ENCODE peak calls at places on chromosomes 11 and 22, in four cellular contexts. One of them, this sample, is unnamed.

GRCh38 chr11:96794152-96794551 is 404.3 kb downstream of the JRKL start:
- DNase-seq in HepG2: no peak
- DNase-seq in K562: no peak
- DNase-seq in HCT116: no peak
- DNase-seq in this sample: no peak

GRCh38 chr11:103700605-103701004 is 335.8 kb upstream of the DDI1 start:
- DNase-seq in HepG2: no peak
- DNase-seq in K562: no peak
- DNase-seq in HCT116: no peak
- DNase-seq in this sample: no peak

GRCh38 chr22:31400023-31400397 is 606 bp downstream of the DRG1 start:
- DNase-seq in HCT116: no peak
- DNase-seq in HepG2: no peak
- DNase-seq in K562: no peak
- DNase-seq in this sample: no peak

GRCh38 chr22:43510226-43511070 is 98.6 kb downstream of the MPPED1 start:
- DNase-seq in HCT116: no peak
- DNase-seq in K562: no peak
- DNase-seq in HepG2: no peak
- DNase-seq in this sample: no peak

GRCh38 chr11:64744544-64745218 is 739 bp upstream of the RASGRP2 start:
- DNase-seq in HepG2: no peak
- DNase-seq in HCT116: no peak
- DNase-seq in K562: peak; percentile 54
- DNase-seq in this sample: no peak

GRCh38 chr11:9787981-9788521 is 124.2 kb downstream of the SWAP70 start:
- DNase-seq in HepG2: no peak
- DNase-seq in K562: no peak
- DNase-seq in HCT116: no peak
- DNase-seq in this sample: no peak

GRCh38 chr11:32088117-32088941 is 2.5 kb upstream of the RCN1 start:
- DNase-seq in K562: peak; percentile 48
- DNase-seq in HepG2: no peak
- DNase-seq in HCT116: no peak
- DNase-seq in this sample: no peak

GRCh38 chr22:49291781-49292180 is 535.9 kb downstream of the BRD1 start:
- DNase-seq in HepG2: no peak
- DNase-seq in K562: no peak
- DNase-seq in HCT116: no peak
- DNase-seq in this sample: no peak

GRCh38 chr22:35608088-35608487 is 9.0 kb downstream of the MB start:
- DNase-seq in K562: no peak
- DNase-seq in HCT116: no peak
- DNase-seq in HepG2: no peak
- DNase-seq in this sample: no peak

GRCh38 chr11:19919050-19919561 is 206.5 kb downstream of the NAV2 start:
- DNase-seq in HepG2: no peak
- DNase-seq in HCT116: no peak
- DNase-seq in K562: no peak
- DNase-seq in this sample: peak; percentile 82

GRCh38 chr11:66607126-66607834 is 9.2 kb upstream of the RBM14 start:
- DNase-seq in K562: no peak
- DNase-seq in HepG2: peak; percentile 82
- DNase-seq in HCT116: no peak
- DNase-seq in this sample: no peak

GRCh38 chr11:17421781-17422180 is 33.3 kb upstream of the KCNJ11 start:
- DNase-seq in HCT116: no peak
- DNase-seq in K562: no peak
- DNase-seq in HepG2: no peak
- DNase-seq in this sample: no peak

DNA sequence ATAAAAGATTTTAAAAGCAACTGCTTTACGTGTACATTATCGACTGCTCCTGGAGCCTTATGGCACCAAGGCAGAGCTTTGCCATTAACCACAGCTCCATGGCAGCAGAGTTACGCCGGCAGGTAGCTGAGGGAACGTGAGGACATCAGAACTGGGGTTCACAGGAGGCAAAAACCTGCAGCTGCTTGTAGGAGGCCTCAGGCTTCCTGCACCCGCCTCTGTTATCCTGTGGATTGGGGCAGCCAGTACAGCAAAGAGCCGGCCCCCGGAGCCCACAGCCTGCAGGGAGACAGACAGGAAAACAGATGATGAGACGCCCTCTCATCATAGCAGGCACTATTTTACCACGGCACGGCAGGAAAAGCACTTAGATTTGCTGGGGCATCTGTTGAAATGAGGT is 870.2 kb downstream of the TBC1D22A start:
- DNase-seq in HepG2: no peak
- DNase-seq in K562: no peak
- DNase-seq in HCT116: no peak
- DNase-seq in this sample: no peak
- TF ChIP-seq SIN3A in HepG2: no peak
- TF ChIP-seq SIN3A in K562: no peak
- TF ChIP-seq SIN3A in HCT116: no peak
- TF ChIP-seq SIN3A in this sample: no peak

GRCh38 chr11:13897606-13898276 is 64.8 kb upstream of the SPON1 start:
- DNase-seq in HepG2: no peak
- DNase-seq in K562: no peak
- DNase-seq in HCT116: no peak
- DNase-seq in this sample: no peak
- H3K4me1 ChIP-seq in HepG2: no peaks in the 10 kb centered on the region
- H3K4me1 ChIP-seq in K562: no peaks in the 10 kb centered on the region
- H3K4me1 ChIP-seq in HCT116: no peaks in the 10 kb centered on the region
- H3K4me1 ChIP-seq in this sample: no peaks in the 10 kb centered on the region

DNA sequence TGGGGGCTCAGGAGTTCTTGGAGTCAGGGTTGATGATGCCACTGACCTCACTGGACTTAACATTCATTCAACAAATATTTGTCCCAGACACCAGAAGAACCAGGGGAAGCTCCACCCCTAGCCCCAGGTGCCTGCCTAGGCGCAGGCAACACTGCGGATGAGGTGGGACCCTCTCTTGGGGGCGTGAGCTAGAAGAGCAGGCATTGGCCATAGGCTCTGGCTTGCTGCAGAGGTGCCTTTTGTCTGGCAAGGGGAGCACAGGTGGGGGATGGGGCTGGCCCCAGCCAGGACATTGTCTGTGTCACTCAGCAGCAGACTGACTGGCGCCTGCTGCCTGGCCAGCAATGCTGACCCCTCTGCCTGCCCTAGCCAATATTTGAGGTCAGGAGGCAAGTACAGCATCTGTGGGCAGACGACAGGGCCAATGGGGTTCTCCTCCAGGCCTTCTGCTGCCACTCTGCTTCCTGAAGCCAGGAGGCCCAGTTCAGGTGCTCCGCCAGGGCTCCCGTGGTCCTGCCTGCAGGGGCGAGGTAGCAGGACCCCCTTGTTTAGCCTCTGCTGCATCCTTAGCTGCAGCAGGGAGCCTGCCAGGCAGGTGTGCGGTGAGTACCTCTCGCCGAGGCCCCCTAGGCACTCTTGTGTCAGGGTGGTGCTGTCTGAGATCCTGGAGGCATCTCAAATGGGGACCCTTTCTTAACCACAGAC is 4.0 kb downstream of the LINC01488 start:
- DNase-seq in HCT116: no peak
- DNase-seq in K562: no peak
- DNase-seq in HepG2: peak; percentile 90
- DNase-seq in this sample: no peak
- TF ChIP-seq TCF7L2 in HCT116: no peak
- TF ChIP-seq TCF7L2 in K562: no peak
- TF ChIP-seq TCF7L2 in HepG2: no peak
- TF ChIP-seq TCF7L2 in this sample: no peak

DNA sequence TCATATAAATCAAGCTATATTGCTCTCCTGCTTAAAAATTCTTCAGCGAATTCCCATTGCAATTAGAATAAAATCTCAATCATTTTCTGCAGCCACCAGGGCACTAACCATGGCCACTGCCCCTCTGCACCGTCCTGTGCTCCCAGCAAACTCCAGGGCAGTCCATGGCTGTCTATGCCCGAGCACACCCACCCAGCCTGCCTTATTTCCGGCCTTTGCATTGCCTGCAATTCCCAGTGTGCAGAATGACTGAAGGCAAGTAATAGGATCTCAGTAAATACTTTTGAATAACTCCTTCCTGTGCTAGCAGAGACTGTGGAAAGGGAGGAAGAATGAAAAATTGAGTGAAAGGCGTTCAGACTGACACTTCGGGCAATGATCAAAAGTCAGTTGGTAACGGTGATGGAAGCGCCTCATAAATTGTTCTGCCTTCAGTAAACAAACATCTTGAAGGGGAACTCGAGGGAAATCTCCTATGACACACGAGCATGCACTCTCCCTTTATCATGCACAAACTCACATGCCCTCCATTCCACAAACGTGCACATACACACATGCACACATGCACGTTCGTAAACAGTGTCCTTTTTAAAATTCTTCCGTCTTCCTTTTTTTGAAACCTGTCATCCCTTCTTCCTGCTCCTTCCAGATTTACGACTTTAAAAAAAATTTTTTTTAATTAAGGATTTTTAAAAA is 78.0 kb upstream of the TMEM45B start:
- DNase-seq in HCT116: no peak
- DNase-seq in HepG2: no peak
- DNase-seq in K562: no peak
- DNase-seq in this sample: no peak
- TF ChIP-seq SIN3A in HCT116: no peak
- TF ChIP-seq SIN3A in HepG2: no peak
- TF ChIP-seq SIN3A in K562: no peak
- TF ChIP-seq SIN3A in this sample: no peak

DNA sequence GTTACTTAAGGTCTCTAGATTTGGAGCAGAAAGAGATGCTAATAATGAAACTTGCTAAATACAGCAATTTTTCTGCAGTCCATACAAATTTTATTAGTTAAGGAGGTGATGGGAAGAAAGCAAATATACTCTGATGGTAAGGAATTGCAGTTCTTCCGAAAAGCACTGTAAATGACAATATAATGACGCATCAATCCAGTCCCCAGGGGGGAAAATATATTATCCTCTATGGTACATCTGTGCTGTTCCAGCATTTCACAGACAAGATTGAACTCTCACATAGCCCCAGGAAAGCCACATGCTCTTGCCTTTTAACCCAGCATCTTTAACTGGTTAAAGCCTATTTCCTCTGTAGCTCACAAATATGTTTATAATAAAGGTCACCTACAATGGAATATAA is 416.6 kb upstream of the CCDC90B start:
- DNase-seq in K562: no peak
- DNase-seq in HepG2: no peak
- DNase-seq in HCT116: no peak
- DNase-seq in this sample: no peak
- H3K4me1 ChIP-seq in K562: no peaks in the 10 kb centered on the region
- H3K4me1 ChIP-seq in HepG2: no peaks in the 10 kb centered on the region
- H3K4me1 ChIP-seq in HCT116: no peaks in the 10 kb centered on the region
- H3K4me1 ChIP-seq in this sample: no peaks in the 10 kb centered on the region

GRCh38 chr11:129694966-129695365 is 120.7 kb upstream of the TMEM45B start:
- DNase-seq in HCT116: no peak
- DNase-seq in HepG2: no peak
- DNase-seq in K562: no peak
- DNase-seq in this sample: no peak
- TF ChIP-seq TCF7L2 in HCT116: no peak
- TF ChIP-seq TCF7L2 in HepG2: no peak
- TF ChIP-seq TCF7L2 in K562: no peak
- TF ChIP-seq TCF7L2 in this sample: no peak

GRCh38 chr11:80595011-80595410 is 1154.2 kb upstream of the TENM4 start:
- DNase-seq in HCT116: no peak
- DNase-seq in K562: no peak
- DNase-seq in HepG2: peak; percentile 60
- DNase-seq in this sample: peak; percentile 25

GRCh38 chr11:80592546-80592945 is 1151.7 kb upstream of the TENM4 start:
- DNase-seq in HCT116: no peak
- DNase-seq in HepG2: no peak
- DNase-seq in K562: no peak
- DNase-seq in this sample: no peak

GRCh38 chr11:80596291-80596810 is 1155.5 kb upstream of the TENM4 start:
- DNase-seq in HepG2: no peak
- DNase-seq in HCT116: no peak
- DNase-seq in K562: no peak
- DNase-seq in this sample: no peak

GRCh38 chr11:80598905-80599304 is 1158.1 kb upstream of the TENM4 start:
- DNase-seq in HepG2: no peak
- DNase-seq in K562: no peak
- DNase-seq in HCT116: no peak
- DNase-seq in this sample: no peak

GRCh38 chr11:80593981-80594380 is 1153.2 kb upstream of the TENM4 start:
- DNase-seq in K562: no peak
- DNase-seq in HepG2: peak; percentile 28
- DNase-seq in HCT116: no peak
- DNase-seq in this sample: peak; percentile 58
- TF ChIP-seq SIN3A in K562: no peak
- TF ChIP-seq SIN3A in HepG2: no peak
- TF ChIP-seq SIN3A in HCT116: no peak
- TF ChIP-seq SIN3A in this sample: no peak

GRCh38 chr11:2390091-2390870 is 10.3 kb upstream of the TSSC4 start:
- DNase-seq in HCT116: no peak
- DNase-seq in HepG2: no peak
- DNase-seq in K562: no peak
- DNase-seq in this sample: no peak
- H3K4me1 ChIP-seq in HCT116: peaks cover 6% of the 10 kb centered on the region
- H3K4me1 ChIP-seq in HepG2: no peaks in the 10 kb centered on the region
- H3K4me1 ChIP-seq in K562: peaks cover 5% of the 10 kb centered on the region
- H3K4me1 ChIP-seq in this sample: peaks cover 32% of the 10 kb centered on the region

DNA sequence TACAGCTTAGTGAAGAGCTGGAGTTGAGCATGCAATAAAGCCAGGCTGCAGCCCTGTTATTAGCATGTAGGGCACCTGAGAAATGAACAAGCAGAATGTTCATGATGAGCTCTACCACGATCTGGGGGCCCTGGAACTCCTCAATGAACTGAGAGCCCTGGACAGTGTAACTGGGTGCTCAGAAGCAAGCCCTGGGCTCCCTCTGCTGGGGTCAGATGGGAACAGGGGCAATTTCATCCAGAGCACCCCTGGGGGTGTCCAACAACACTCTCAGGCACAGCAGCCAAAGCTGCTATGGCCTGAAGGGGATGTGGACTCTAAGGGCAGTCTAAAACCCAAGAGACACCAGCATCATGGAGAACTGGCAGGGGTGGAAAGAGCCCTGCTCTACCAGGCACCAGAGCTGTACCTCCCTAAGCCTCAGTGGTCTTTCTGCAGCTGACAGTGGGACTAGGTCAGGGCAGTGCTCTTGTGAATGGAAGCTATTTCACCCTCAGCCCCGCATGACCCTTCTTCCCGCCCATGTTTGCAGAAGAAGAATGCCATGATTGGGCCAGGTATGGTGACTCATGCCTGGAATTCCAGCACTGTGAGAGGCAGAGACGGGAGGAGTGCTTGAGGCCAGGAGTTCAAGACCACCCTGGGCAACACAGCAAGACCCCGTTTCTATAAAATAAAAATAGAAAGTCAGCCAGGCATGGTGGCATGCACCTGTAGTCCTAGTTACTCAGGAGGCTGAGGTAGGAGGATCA is 28.9 kb downstream of the THOC5 start:
- DNase-seq in HepG2: peak; percentile 46
- DNase-seq in HCT116: no peak
- DNase-seq in K562: peak; percentile 46
- DNase-seq in this sample: peak; percentile 10
- TF ChIP-seq TCF7L2 in HepG2: no peak
- TF ChIP-seq TCF7L2 in HCT116: no peak
- TF ChIP-seq TCF7L2 in K562: no peak
- TF ChIP-seq TCF7L2 in this sample: no peak

This sample was measured in Panc1.